ENCODE peak calls at places on chromosomes 3 and 15, in six cellular contexts. F, S, K, D, V and C are unnamed samples.

GRCh38 chr15:36278219-36278618 is 301.2 kb upstream of the CDIN1 start:
- DNase-seq in F (no peak), S (no peak), K (no peak), D (peak; percentile 23), V (peak; percentile 57), C (no peak)

GRCh38 chr15:91043190-91043874 is 20.9 kb upstream of the VPS33B start:
- DNase-seq in F (no peak), S (no peak), K (no peak), D (no peak), V (no peak), C (no peak)

GRCh38 chr3:120173056-120173675 is 78.9 kb upstream of the GSK3B start:
- DNase-seq in F (no peak), S (no peak), K (no peak), D (no peak), V (no peak), C (no peak)

GRCh38 chr3:10357592-10358308 is 36.8 kb upstream of the SEC13 start:
- DNase-seq in F (no peak), S (no peak), K (no peak), D (peak; percentile 67), V (no peak), C (no peak)

GRCh38 chr15:90212221-90213079 is 11.3 kb downstream of the SEMA4B start:
- DNase-seq in F (no peak), S (no peak), K (no peak), D (peak; percentile 38), V (no peak), C (no peak)

GRCh38 chr3:38834110-38834509 is 18.1 kb upstream of the SCN10A start:
- DNase-seq in F (peak; percentile 66), S (peak; percentile 1), K (peak; percentile 95), D (peak; percentile 77), V (peak; percentile 60), C (no peak)

GRCh38 chr3:25165306-25165705 is 262.8 kb upstream of the RARB start:
- DNase-seq in F (no peak), S (no peak), K (no peak), D (no peak), V (no peak), C (no peak)

GRCh38 chr3:192935441-192935840 is 17.8 kb upstream of the MB21D2 start:
- DNase-seq in F (no peak), S (no peak), K (no peak), D (no peak), V (no peak), C (no peak)

GRCh38 chr15:56307180-56307579 is 58.0 kb upstream of the TEX9 start:
- DNase-seq in F (no peak), S (no peak), K (no peak), D (no peak), V (peak; percentile 40), C (no peak)

GRCh38 chr15:92906563-92907081 is 6.5 kb downstream of the CHD2 start:
- DNase-seq in F (no peak), S (no peak), K (peak; percentile 77), D (no peak), V (no peak), C (no peak)

GRCh38 chr15:69610858-69611257 is 158.2 kb downstream of the RPLP1 start:
- DNase-seq in F (peak; percentile 30), S (no peak), K (no peak), D (no peak), V (no peak), C (no peak)

GRCh38 chr15:34436126-34436955 is 1.3 kb downstream of the GOLGA8A start:
- DNase-seq in F (no peak), S (peak; percentile 12), K (peak; percentile 6), D (peak; percentile 11), V (peak; percentile 36), C (no peak)

GRCh38 chr3:136350132-136350531 is 100.0 kb downstream of the PCCB start:
- DNase-seq in F (no peak), S (no peak), K (no peak), D (no peak), V (no peak), C (no peak)

GRCh38 chr3:128351476-128352085 is 115.1 kb downstream of the DNAJB8 start:
- DNase-seq in F (no peak), S (no peak), K (no peak), D (no peak), V (no peak), C (no peak)

GRCh38 chr15:67149859-67150824 is 84.7 kb downstream of the SMAD3 start:
- DNase-seq in F (peak; percentile 78), S (no peak), K (peak; percentile 99), D (peak; percentile 93), V (peak; percentile 76), C (no peak)

GRCh38 chr3:52339612-52340011 is 23.5 kb downstream of the DNAH1 start:
- DNase-seq in F (no peak), S (peak; percentile 77), K (peak; percentile 74), D (peak; percentile 71), V (peak; percentile 78), C (no peak)

GRCh38 chr15:59329570-59330350 is 42.9 kb downstream of the MYO1E start:
- DNase-seq in F (no peak), S (no peak), K (no peak), D (no peak), V (no peak), C (no peak)

GRCh38 chr3:58092516-58092915 is 84.3 kb downstream of the FLNB start:
- DNase-seq in F (no peak), S (no peak), K (no peak), D (no peak), V (no peak), C (no peak)
- H3K27ac ChIP-seq in F (no peak overlapping the region), S (no peak overlapping the region), K (peak overlapping the region; percentile 8), D (no peak overlapping the region), V (no peak overlapping the region), C (no peak overlapping the region)

GRCh38 chr15:51982770-51983103 is 11.2 kb upstream of the LEO1 start:
- DNase-seq in F (no peak), S (no peak), K (peak; percentile 30), D (no peak), V (no peak), C (no peak)

GRCh38 chr15:51982013-51982769 is 10.6 kb upstream of the LEO1 start:
- DNase-seq in F (no peak), S (peak; percentile 28), K (peak; percentile 94), D (peak; percentile 88), V (peak; percentile 47), C (no peak)
- H3K4me3 ChIP-seq in F (peak overlapping the region; percentile 25), S (no peak overlapping the region), K (peak overlapping the region; percentile 77), D (peak overlapping the region; percentile 10), V (no peak overlapping the region), C (peak overlapping the region; percentile 21)

GRCh38 chr3:126268866-126269265 is 88.3 kb downstream of the KLF15 start:
- DNase-seq in F (no peak), S (no peak), K (no peak), D (no peak), V (no peak), C (no peak)
- H3K27ac ChIP-seq in F (no peak overlapping the region), S (no peak overlapping the region), K (no peak overlapping the region), D (no peak overlapping the region), V (no peak overlapping the region), C (peak overlapping the region; percentile 90)

GRCh38 chr3:196164576-196164975 is 46.6 kb downstream of the ZDHHC19 start:
- DNase-seq in F (no peak), S (no peak), K (no peak), D (no peak), V (no peak), C (no peak)
- H3K4me3 ChIP-seq in F (no peak overlapping the region), S (no peak overlapping the region), K (no peak overlapping the region), D (no peak overlapping the region), V (no peak overlapping the region), C (peak overlapping the region; percentile 19)

GRCh38 chr3:15805756-15806266 is 8.0 kb upstream of the ANKRD28 start:
- DNase-seq in F (no peak), S (no peak), K (peak; percentile 90), D (no peak), V (no peak), C (no peak)
- H3K27ac ChIP-seq in F (no peak overlapping the region), S (no peak overlapping the region), K (peak overlapping the region; percentile 37), D (no peak overlapping the region), V (no peak overlapping the region), C (peak overlapping the region; percentile 65)